ENCODE peak calls at places on chromosomes 1 and 21, in ten cellular contexts. S is activated T-cell treated with anti-CD3 and anti-CD28 coated beads, Interleukin-2, amount 50 U/mL, for 48 hours; F is effector memory CD8-positive, alpha-beta T cell; V is hippocampal formation; T is effector memory CD4-positive, alpha-beta T cell; N is AG08395; H is T47D; U is HFFc6; P is EL; A is HTR-8/SVneo. I is an unnamed sample.
A peak's percentile ranks its signal among the peaks of the same experiment; 100 is the strongest.

GRCh38 chr1:229479660-229480399 is 28.3 kb downstream of the NUP133 start:
- DNase-seq in S (no peak), F (no peak), V (no peak), T (no peak), N (no peak), H (no peak), U (no peak), P (no peak), A (no peak), I (no peak)

GRCh38 chr1:83931658-83932253 is 67.2 kb downstream of the TTLL7 start:
- DNase-seq in S (no peak), F (peak; percentile 7), V (no peak), T (no peak), N (peak; percentile 69), H (peak; percentile 52), U (peak; percentile 61), P (peak; percentile 60), A (peak; percentile 35), I (no peak)

GRCh38 chr21:14119038-14119437 is 91.7 kb downstream of the LIPI start:
- DNase-seq in S (no peak), F (no peak), V (no peak), T (no peak), N (no peak), H (peak; percentile 44), U (no peak), P (no peak), A (no peak), I (no peak)

GRCh38 chr1:79614762-79615161 is 608.2 kb upstream of the ADGRL4 start:
- DNase-seq in S (no peak), F (no peak), V (no peak), T (no peak), N (peak; percentile 8), H (no peak), U (no peak), P (peak; percentile 31), A (no peak), I (no peak)

GRCh38 chr1:241591317-241591716 is 48.9 kb downstream of the CHML start:
- DNase-seq in S (no peak), F (no peak), V (no peak), T (no peak), N (peak; percentile 40), H (peak; percentile 92), U (peak; percentile 82), P (peak; percentile 92), A (peak; percentile 41), I (no peak)

GRCh38 chr21:16159213-16159970 is 429.6 kb downstream of the USP25 start:
- DNase-seq in S (no peak), F (no peak), V (no peak), T (no peak), N (no peak), H (no peak), U (peak; percentile 2), P (peak; percentile 6), A (no peak), I (no peak)

GRCh38 chr1:201556841-201557571 is 18.1 kb downstream of the NAV1 start:
- DNase-seq in S (no peak), F (no peak), V (no peak), T (no peak), N (no peak), H (no peak), U (peak; percentile 40), P (peak; percentile 78), A (no peak), I (no peak)

GRCh38 chr1:147717051-147717705 is 43.2 kb downstream of the GJA5 start:
- DNase-seq in S (no peak), F (no peak), V (no peak), T (peak; percentile 32), N (no peak), H (peak; percentile 98), U (no peak), P (no peak), A (no peak), I (no peak)

GRCh38 chr1:185823471-185823870 is 89.3 kb downstream of the HMCN1 start:
- DNase-seq in S (no peak), F (no peak), V (no peak), T (no peak), N (peak; percentile 15), H (no peak), U (no peak), P (no peak), A (no peak), I (no peak)

GRCh38 chr1:116412480-116412798 is 39.4 kb downstream of the ATP1A1 start:
- DNase-seq in S (no peak), F (no peak), V (no peak), T (no peak), N (no peak), H (no peak), U (no peak), P (no peak), A (no peak), I (no peak)

GRCh38 chr1:34924759-34925555 is 4.5 kb downstream of the DLGAP3 start:
- DNase-seq in S (peak; percentile 74), F (peak; percentile 41), V (no peak), T (no peak), N (peak; percentile 92), H (peak; percentile 75), U (peak; percentile 43), P (peak; percentile 64), A (peak; percentile 78), I (peak; percentile 24)

GRCh38 chr1:43621861-43622260 is 28.1 kb upstream of the KDM4A start:
- DNase-seq in S (no peak), F (no peak), V (no peak), T (no peak), N (no peak), H (no peak), U (no peak), P (no peak), A (no peak), I (no peak)

GRCh38 chr1:96559707-96560588 is 161.6 kb upstream of the PTBP2 start:
- DNase-seq in S (no peak), F (no peak), V (no peak), T (no peak), N (peak; percentile 69), H (no peak), U (peak; percentile 94), P (peak; percentile 96), A (peak; percentile 4), I (no peak)

GRCh38 chr1:25148673-25149300 is 83.5 kb downstream of the SYF2 start:
- DNase-seq in S (peak; percentile 26), F (peak; percentile 43), V (no peak), T (no peak), N (no peak), H (no peak), U (no peak), P (peak; percentile 24), A (no peak), I (no peak)

GRCh38 chr1:204211021-204211420 is 2.8 kb downstream of the GOLT1A start:
- DNase-seq in S (no peak), F (no peak), V (no peak), T (no peak), N (no peak), H (no peak), U (no peak), P (no peak), A (no peak), I (no peak)

GRCh38 chr21:36550761-36551160 is 70.8 kb upstream of the CLDN14 start:
- DNase-seq in S (no peak), F (no peak), V (no peak), T (no peak), N (peak; percentile 67), H (no peak), U (peak; percentile 15), P (peak; percentile 45), A (no peak), I (no peak)

GRCh38 chr1:91523462-91523861 is 22.8 kb downstream of the CDC7 start:
- DNase-seq in S (peak; percentile 60), F (no peak), V (no peak), T (no peak), N (no peak), H (no peak), U (no peak), P (no peak), A (no peak), I (no peak)

GRCh38 chr1:192342842-192343241 is 26.1 kb downstream of the RGS21 start:
- DNase-seq in S (no peak), F (no peak), V (no peak), T (no peak), N (no peak), H (no peak), U (no peak), P (no peak), A (no peak), I (no peak)

GRCh38 chr1:75265792-75266191 is 131.6 kb downstream of the LHX8 start:
- DNase-seq in S (no peak), F (no peak), V (no peak), T (no peak), N (peak; percentile 2), H (peak; percentile 48), U (peak; percentile 32), P (peak; percentile 15), A (no peak), I (no peak)

GRCh38 chr1:163970699-163971098 is 588.3 kb upstream of the PBX1 start:
- DNase-seq in S (no peak), F (no peak), V (no peak), T (no peak), N (no peak), H (no peak), U (no peak), P (no peak), A (no peak), I (no peak)

I was measured in natural killer cell.